ENCODE peak calls at places on chromosomes 11 and 22, in six cellular contexts. One of them, this sample, is unnamed.

GRCh38 chr11:60377737-60378136 is 595 bp upstream of the MS4A7 start:
- DNase-seq in trophoblast cell: peak
- DNase-seq in Peyer's patch: peak
- DNase-seq in GM12878: peak
- DNase-seq in CD4-positive, alpha-beta T cell: no peak
- DNase-seq in neural progenitor cell: no peak
- DNase-seq in this sample: no peak

GRCh38 chr11:63909621-63910506 is 7.1 kb downstream of the RCOR2 start:
- DNase-seq in Peyer's patch: no peak
- DNase-seq in neural progenitor cell: peak
- DNase-seq in CD4-positive, alpha-beta T cell: no peak
- DNase-seq in trophoblast cell: no peak
- DNase-seq in GM12878: no peak
- DNase-seq in this sample: peak

GRCh38 chr22:19802001-19802880 is 41.7 kb downstream of the TBX1 start:
- DNase-seq in GM12878: no peak
- DNase-seq in trophoblast cell: no peak
- DNase-seq in Peyer's patch: no peak
- DNase-seq in CD4-positive, alpha-beta T cell: no peak
- DNase-seq in neural progenitor cell: no peak
- DNase-seq in this sample: no peak

GRCh38 chr11:111795333-111795985 is 29.3 kb upstream of the PPP2R1B start:
- DNase-seq in trophoblast cell: peak
- DNase-seq in neural progenitor cell: no peak
- DNase-seq in Peyer's patch: no peak
- DNase-seq in CD4-positive, alpha-beta T cell: no peak
- DNase-seq in GM12878: no peak
- DNase-seq in this sample: no peak

GRCh38 chr22:49632199-49633009 is 195.3 kb downstream of the BRD1 start:
- DNase-seq in GM12878: no peak
- DNase-seq in neural progenitor cell: peak
- DNase-seq in trophoblast cell: no peak
- DNase-seq in Peyer's patch: no peak
- DNase-seq in CD4-positive, alpha-beta T cell: no peak
- DNase-seq in this sample: peak

GRCh38 chr11:108967571-108967970 is 302.7 kb downstream of the DDX10 start:
- DNase-seq in GM12878: no peak
- DNase-seq in Peyer's patch: no peak
- DNase-seq in neural progenitor cell: no peak
- DNase-seq in trophoblast cell: no peak
- DNase-seq in CD4-positive, alpha-beta T cell: no peak
- DNase-seq in this sample: no peak

GRCh38 chr11:118139578-118139977 is 13.0 kb downstream of the SCN4B start:
- DNase-seq in CD4-positive, alpha-beta T cell: no peak
- DNase-seq in Peyer's patch: no peak
- DNase-seq in neural progenitor cell: no peak
- DNase-seq in GM12878: no peak
- DNase-seq in trophoblast cell: peak
- DNase-seq in this sample: no peak

GRCh38 chr11:25925359-25925758 is 406.6 kb upstream of the ANO3 start:
- DNase-seq in trophoblast cell: no peak
- DNase-seq in CD4-positive, alpha-beta T cell: no peak
- DNase-seq in GM12878: no peak
- DNase-seq in neural progenitor cell: no peak
- DNase-seq in Peyer's patch: no peak
- DNase-seq in this sample: no peak

GRCh38 chr22:43199541-43199940 is 12.6 kb upstream of the TTLL12 start:
- DNase-seq in GM12878: no peak
- DNase-seq in Peyer's patch: no peak
- DNase-seq in neural progenitor cell: no peak
- DNase-seq in CD4-positive, alpha-beta T cell: no peak
- DNase-seq in trophoblast cell: no peak
- DNase-seq in this sample: no peak

GRCh38 chr11:80929406-80929805 is 1488.6 kb upstream of the TENM4 start:
- DNase-seq in trophoblast cell: no peak
- DNase-seq in CD4-positive, alpha-beta T cell: no peak
- DNase-seq in GM12878: no peak
- DNase-seq in Peyer's patch: no peak
- DNase-seq in neural progenitor cell: no peak
- DNase-seq in this sample: no peak

GRCh38 chr11:125062931-125063428 is at the start of gene SLC37A2:
- DNase-seq in CD4-positive, alpha-beta T cell: peak
- DNase-seq in neural progenitor cell: peak
- DNase-seq in trophoblast cell: peak
- DNase-seq in GM12878: peak
- DNase-seq in Peyer's patch: peak
- DNase-seq in this sample: peak

GRCh38 chr22:43826142-43827093 is 14.3 kb upstream of the EFCAB6 start:
- DNase-seq in neural progenitor cell: no peak
- DNase-seq in CD4-positive, alpha-beta T cell: no peak
- DNase-seq in trophoblast cell: no peak
- DNase-seq in Peyer's patch: no peak
- DNase-seq in GM12878: no peak
- DNase-seq in this sample: peak

GRCh38 chr11:15945726-15946125 is 410.6 kb downstream of the SOX6 start:
- DNase-seq in Peyer's patch: no peak
- DNase-seq in neural progenitor cell: no peak
- DNase-seq in CD4-positive, alpha-beta T cell: no peak
- DNase-seq in trophoblast cell: no peak
- DNase-seq in GM12878: no peak
- DNase-seq in this sample: no peak

GRCh38 chr11:47353978-47354774 is 1.7 kb upstream of the MYBPC3 start:
- DNase-seq in neural progenitor cell: no peak
- DNase-seq in trophoblast cell: no peak
- DNase-seq in GM12878: no peak
- DNase-seq in Peyer's patch: no peak
- DNase-seq in CD4-positive, alpha-beta T cell: no peak
- DNase-seq in this sample: peak

GRCh38 chr11:121318848-121319834 is 26.6 kb downstream of the SC5D start:
- DNase-seq in neural progenitor cell: peak
- DNase-seq in CD4-positive, alpha-beta T cell: no peak
- DNase-seq in Peyer's patch: peak
- DNase-seq in GM12878: no peak
- DNase-seq in trophoblast cell: peak
- DNase-seq in this sample: peak

GRCh38 chr11:75632450-75632849 is 36.4 kb downstream of the MAP6 start:
- DNase-seq in neural progenitor cell: no peak
- DNase-seq in trophoblast cell: no peak
- DNase-seq in GM12878: no peak
- DNase-seq in Peyer's patch: no peak
- DNase-seq in CD4-positive, alpha-beta T cell: no peak
- DNase-seq in this sample: no peak

GRCh38 chr11:75637998-75638397 is 30.8 kb downstream of the MAP6 start:
- DNase-seq in CD4-positive, alpha-beta T cell: no peak
- DNase-seq in Peyer's patch: no peak
- DNase-seq in GM12878: no peak
- DNase-seq in trophoblast cell: no peak
- DNase-seq in neural progenitor cell: no peak
- DNase-seq in this sample: no peak

GRCh38 chr11:75632962-75633361 is 35.9 kb downstream of the MAP6 start:
- DNase-seq in CD4-positive, alpha-beta T cell: no peak
- DNase-seq in GM12878: no peak
- DNase-seq in neural progenitor cell: no peak
- DNase-seq in trophoblast cell: no peak
- DNase-seq in Peyer's patch: no peak
- DNase-seq in this sample: no peak

GRCh38 chr11:75633409-75634011 is 35.3 kb downstream of the MAP6 start:
- DNase-seq in neural progenitor cell: peak
- DNase-seq in CD4-positive, alpha-beta T cell: no peak
- DNase-seq in Peyer's patch: no peak
- DNase-seq in trophoblast cell: no peak
- DNase-seq in GM12878: no peak
- DNase-seq in this sample: no peak

DNA sequence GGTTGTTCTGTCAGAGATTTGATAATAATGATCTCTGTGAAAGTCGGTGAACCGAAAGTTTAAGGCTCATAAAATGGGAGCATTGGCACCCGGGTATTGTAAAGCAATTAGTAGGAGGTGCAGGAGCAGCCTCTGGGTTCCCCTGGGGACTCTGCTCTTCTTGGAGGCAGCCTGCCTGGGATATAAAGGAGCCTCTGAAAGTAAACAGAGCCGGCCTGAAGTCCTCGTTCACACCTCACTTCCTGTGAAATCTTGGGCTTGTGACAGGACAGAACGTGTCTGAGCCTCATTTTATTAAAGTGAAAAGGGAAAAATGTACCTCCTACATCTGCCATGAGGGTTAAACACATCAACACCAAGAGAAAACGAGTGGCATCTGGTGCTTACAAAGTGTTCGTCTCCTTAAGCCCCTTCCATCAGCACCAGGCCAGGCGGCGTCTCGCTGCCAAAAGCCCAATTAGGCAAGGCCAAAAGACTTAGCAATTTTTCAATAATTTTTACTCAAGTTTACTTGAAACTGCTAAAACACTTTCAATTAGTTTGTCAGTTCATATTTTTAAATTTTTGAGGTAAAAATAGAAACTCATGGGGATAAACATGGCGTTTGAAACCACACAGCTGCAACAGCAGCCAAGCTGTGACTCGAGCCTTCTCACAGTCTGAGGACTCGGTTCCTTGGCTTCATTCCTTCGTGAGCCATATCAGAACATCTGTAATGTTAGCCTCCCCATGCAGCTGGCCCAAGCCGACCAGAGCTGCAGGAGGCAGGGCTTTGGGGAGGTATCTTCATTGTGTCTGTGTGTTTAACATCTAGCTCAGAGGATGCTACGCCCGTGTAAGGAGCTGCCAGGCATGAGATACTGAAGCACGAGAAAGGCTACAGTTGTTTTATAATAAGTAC is 33.6 kb downstream of the MAP6 start:
- DNase-seq in CD4-positive, alpha-beta T cell: no peak
- DNase-seq in GM12878: no peak
- DNase-seq in neural progenitor cell: peak
- DNase-seq in trophoblast cell: no peak
- DNase-seq in Peyer's patch: no peak
- DNase-seq in this sample: no peak
- H3K27ac ChIP-seq in CD4-positive, alpha-beta T cell: no peak
- H3K27ac ChIP-seq in GM12878: no peak
- H3K27ac ChIP-seq in neural progenitor cell: no peak
- H3K27ac ChIP-seq in trophoblast cell: no peak
- H3K27ac ChIP-seq in Peyer's patch: no peak
- H3K27ac ChIP-seq in this sample: no peak

GRCh38 chr11:112882494-112883381 is 78.5 kb upstream of the NCAM1 start:
- DNase-seq in Peyer's patch: no peak
- DNase-seq in trophoblast cell: peak
- DNase-seq in CD4-positive, alpha-beta T cell: no peak
- DNase-seq in neural progenitor cell: no peak
- DNase-seq in GM12878: no peak
- DNase-seq in this sample: no peak
- H3K27ac ChIP-seq in Peyer's patch: no peak
- H3K27ac ChIP-seq in trophoblast cell: no peak
- H3K27ac ChIP-seq in CD4-positive, alpha-beta T cell: no peak
- H3K27ac ChIP-seq in neural progenitor cell: no peak
- H3K27ac ChIP-seq in GM12878: no peak
- H3K27ac ChIP-seq in this sample: no peak

GRCh38 chr11:11592146-11592684 is 29.6 kb downstream of the GALNT18 start:
- DNase-seq in neural progenitor cell: no peak
- DNase-seq in trophoblast cell: no peak
- DNase-seq in Peyer's patch: no peak
- DNase-seq in GM12878: no peak
- DNase-seq in CD4-positive, alpha-beta T cell: no peak
- DNase-seq in this sample: no peak

GRCh38 chr11:11588243-11588642 is 33.6 kb downstream of the GALNT18 start:
- DNase-seq in Peyer's patch: no peak
- DNase-seq in neural progenitor cell: no peak
- DNase-seq in CD4-positive, alpha-beta T cell: no peak
- DNase-seq in GM12878: no peak
- DNase-seq in trophoblast cell: no peak
- DNase-seq in this sample: no peak

GRCh38 chr11:11588890-11589289 is 32.9 kb downstream of the GALNT18 start:
- DNase-seq in Peyer's patch: no peak
- DNase-seq in trophoblast cell: no peak
- DNase-seq in GM12878: no peak
- DNase-seq in neural progenitor cell: no peak
- DNase-seq in CD4-positive, alpha-beta T cell: no peak
- DNase-seq in this sample: peak

GRCh38 chr11:11587122-11587521 is 34.7 kb downstream of the GALNT18 start:
- DNase-seq in trophoblast cell: no peak
- DNase-seq in CD4-positive, alpha-beta T cell: no peak
- DNase-seq in Peyer's patch: no peak
- DNase-seq in neural progenitor cell: no peak
- DNase-seq in GM12878: no peak
- DNase-seq in this sample: peak

GRCh38 chr11:11589385-11589890 is 32.4 kb downstream of the GALNT18 start:
- DNase-seq in trophoblast cell: no peak
- DNase-seq in GM12878: no peak
- DNase-seq in CD4-positive, alpha-beta T cell: no peak
- DNase-seq in Peyer's patch: no peak
- DNase-seq in neural progenitor cell: no peak
- DNase-seq in this sample: peak
- H3K27ac ChIP-seq in trophoblast cell: no peak
- H3K27ac ChIP-seq in GM12878: peak
- H3K27ac ChIP-seq in CD4-positive, alpha-beta T cell: no peak
- H3K27ac ChIP-seq in Peyer's patch: no peak
- H3K27ac ChIP-seq in neural progenitor cell: no peak
- H3K27ac ChIP-seq in this sample: no peak

GRCh38 chr22:31496007-31496734 is at the start of gene SFI1:
- DNase-seq in CD4-positive, alpha-beta T cell: peak
- DNase-seq in Peyer's patch: peak
- DNase-seq in neural progenitor cell: peak
- DNase-seq in trophoblast cell: peak
- DNase-seq in GM12878: peak
- DNase-seq in this sample: peak

GRCh38 chr22:31492151-31492550 is 2.5 kb upstream of the EIF4ENIF1 start:
- DNase-seq in Peyer's patch: no peak
- DNase-seq in trophoblast cell: peak
- DNase-seq in CD4-positive, alpha-beta T cell: no peak
- DNase-seq in GM12878: no peak
- DNase-seq in neural progenitor cell: no peak
- DNase-seq in this sample: no peak

GRCh38 chr22:31497148-31497938 is 1.0 kb downstream of the SFI1 start:
- DNase-seq in neural progenitor cell: no peak
- DNase-seq in CD4-positive, alpha-beta T cell: peak
- DNase-seq in GM12878: no peak
- DNase-seq in Peyer's patch: no peak
- DNase-seq in trophoblast cell: no peak
- DNase-seq in this sample: no peak

GRCh38 chr22:31496735-31497146 is 405 bp downstream of the SFI1 start:
- DNase-seq in trophoblast cell: peak
- DNase-seq in GM12878: no peak
- DNase-seq in Peyer's patch: peak
- DNase-seq in neural progenitor cell: no peak
- DNase-seq in CD4-positive, alpha-beta T cell: peak
- DNase-seq in this sample: no peak

DNA sequence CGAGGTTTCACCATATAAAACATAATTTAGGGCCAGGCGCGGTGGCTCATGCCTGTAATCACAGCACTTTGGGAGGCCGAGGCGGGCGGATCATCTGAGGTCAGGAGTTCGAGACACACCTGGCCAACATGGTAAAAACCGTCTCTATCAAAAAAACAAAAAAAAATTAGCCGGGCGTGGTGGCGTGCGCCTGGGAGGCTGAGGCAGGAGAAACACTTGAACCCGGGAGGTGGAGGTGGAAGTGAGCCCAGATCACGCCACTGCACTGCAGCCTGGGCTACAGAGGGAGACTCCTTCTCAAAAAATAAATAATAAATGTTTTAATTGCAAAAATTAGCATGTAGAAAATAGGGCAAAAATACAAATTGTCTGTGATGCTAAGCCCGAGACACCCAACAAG is 993 bp upstream of the SFI1 start:
- DNase-seq in GM12878: no peak
- DNase-seq in trophoblast cell: no peak
- DNase-seq in CD4-positive, alpha-beta T cell: no peak
- DNase-seq in neural progenitor cell: no peak
- DNase-seq in Peyer's patch: no peak
- DNase-seq in this sample: no peak
- H3K27ac ChIP-seq in GM12878: peak
- H3K27ac ChIP-seq in trophoblast cell: no peak
- H3K27ac ChIP-seq in CD4-positive, alpha-beta T cell: peak
- H3K27ac ChIP-seq in neural progenitor cell: no peak
- H3K27ac ChIP-seq in Peyer's patch: peak
- H3K27ac ChIP-seq in this sample: no peak

This sample was measured in endodermal cell.